ENCODE peak calls at places on chromosome 19, in four cellular contexts. I is stomach, G is upper lobe of left lung, U is spleen. M is an unnamed sample.

GRCh38 chr19:39173502-39173991 is 23.2 kb upstream of the NCCRP1 start:
- DNase-seq in I (no peak), G (no peak), U (no peak), M (no peak)

GRCh38 chr19:19613456-19613855 is 5.0 kb downstream of the PBX4 start:
- DNase-seq in U (no peak), I (no peak), G (no peak), M (no peak)

GRCh38 chr19:35318679-35319448 is 10.1 kb upstream of the CD22 start:
- DNase-seq in G (peak), I (peak), U (peak), M (no peak)

GRCh38 chr19:50266896-50267295 is 62.3 kb downstream of the KCNC3 start:
- DNase-seq in G (no peak), U (no peak), I (peak), M (peak)

GRCh38 chr19:437027-437426 is 23.8 kb downstream of the SHC2 start:
- DNase-seq in G (no peak), I (no peak), U (no peak), M (no peak)

GRCh38 chr19:29945433-29945832 is 3.4 kb downstream of the URI1 start:
- DNase-seq in U (no peak), I (no peak), G (no peak), M (no peak)

GRCh38 chr19:35119578-35119977 is 4.0 kb downstream of the FXYD3 start:
- DNase-seq in I (no peak), G (no peak), U (no peak), M (no peak)

GRCh38 chr19:41909706-41910105 is 18.5 kb downstream of the ERFL start:
- DNase-seq in U (no peak), G (no peak), I (no peak), M (no peak)

GRCh38 chr19:730382-730668 is 20.6 kb upstream of the MISP start:
- DNase-seq in U (no peak), G (no peak), I (no peak), M (no peak)

GRCh38 chr19:39475748-39476147 is 4.9 kb upstream of the TIMM50 start:
- DNase-seq in U (no peak), G (no peak), I (no peak), M (no peak)

GRCh38 chr19:50189326-50189725 is 14.1 kb upstream of the MYH14 start:
- DNase-seq in I (no peak), U (no peak), G (no peak), M (no peak)

GRCh38 chr19:38676023-38676877 is 28.8 kb downstream of the ACTN4 start:
- DNase-seq in G (no peak), U (peak), I (no peak), M (no peak)

GRCh38 chr19:4232614-4233281 is 3.4 kb downstream of the EBI3 start:
- DNase-seq in G (no peak), I (no peak), U (no peak), M (no peak)

GRCh38 chr19:49758292-49758691 is 4.8 kb downstream of the TSKS start:
- DNase-seq in I (no peak), G (no peak), U (no peak), M (no peak)

GRCh38 chr19:19444694-19445155 is 39.2 kb downstream of the GATAD2A start:
- DNase-seq in G (peak), U (no peak), I (peak), M (no peak)

GRCh38 chr19:52724701-52725514 is 9.9 kb downstream of the ZNF611 start:
- DNase-seq in U (no peak), G (no peak), I (no peak), M (no peak)

GRCh38 chr19:40420766-40421467 is 4.9 kb downstream of the SERTAD1 start:
- DNase-seq in I (peak), U (peak), G (peak), M (peak)

GRCh38 chr19:50658438-50659317 is 9.4 kb downstream of the C19orf81 start:
- DNase-seq in U (peak), I (peak), G (peak), M (peak)

GRCh38 chr19:10364644-10365043 is 15.7 kb downstream of the TYK2 start:
- DNase-seq in I (no peak), G (no peak), U (no peak), M (no peak)

GRCh38 chr19:10363789-10364281 is 16.5 kb downstream of the TYK2 start:
- DNase-seq in U (no peak), I (no peak), G (no peak), M (no peak)

GRCh38 chr19:10365518-10365917 is 14.9 kb downstream of the TYK2 start:
- DNase-seq in U (no peak), G (no peak), I (no peak), M (no peak)

GRCh38 chr19:10372698-10373097 is 7.7 kb downstream of the TYK2 start:
- DNase-seq in U (no peak), G (peak), I (no peak), M (no peak)

DNA sequence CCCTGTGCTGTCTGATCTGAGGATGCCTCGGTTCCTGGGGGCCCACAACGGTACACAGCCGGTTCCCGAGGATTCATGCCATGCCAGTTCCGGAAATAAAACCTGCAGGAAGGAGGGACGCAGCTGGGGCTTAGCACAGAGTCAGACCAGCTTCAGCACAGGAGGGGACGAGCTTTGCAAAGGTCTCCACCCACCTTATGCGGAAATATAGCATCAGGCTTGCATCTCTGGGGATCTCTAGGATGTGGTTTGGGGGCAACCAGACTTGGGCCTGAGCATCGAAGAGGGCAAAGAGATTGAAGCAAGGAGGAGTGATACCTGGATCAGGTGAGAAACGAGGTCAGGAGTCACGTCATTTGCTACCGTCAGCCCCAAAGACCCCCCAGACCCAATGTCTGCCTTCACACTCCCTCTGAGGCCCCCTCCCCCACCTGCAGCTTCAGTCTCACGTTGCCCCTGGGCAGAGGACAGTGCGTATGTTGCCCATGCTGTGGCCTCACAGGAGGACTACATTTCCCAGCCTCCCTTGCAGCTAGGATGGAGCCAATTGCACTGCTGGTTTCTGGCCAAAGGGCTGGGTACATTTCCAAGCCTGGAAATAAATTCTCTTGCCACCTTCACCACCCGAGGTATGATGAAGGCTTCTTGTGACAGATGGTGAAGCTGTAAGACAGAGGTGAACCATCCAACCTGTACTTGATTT is 12.1 kb downstream of the TYK2 start:
- DNase-seq in G (no peak), U (no peak), I (no peak), M (peak)
- TF ChIP-seq POLR2AphosphoS5 in G (no peak), U (no peak), I (no peak), M (no peak)

DNA sequence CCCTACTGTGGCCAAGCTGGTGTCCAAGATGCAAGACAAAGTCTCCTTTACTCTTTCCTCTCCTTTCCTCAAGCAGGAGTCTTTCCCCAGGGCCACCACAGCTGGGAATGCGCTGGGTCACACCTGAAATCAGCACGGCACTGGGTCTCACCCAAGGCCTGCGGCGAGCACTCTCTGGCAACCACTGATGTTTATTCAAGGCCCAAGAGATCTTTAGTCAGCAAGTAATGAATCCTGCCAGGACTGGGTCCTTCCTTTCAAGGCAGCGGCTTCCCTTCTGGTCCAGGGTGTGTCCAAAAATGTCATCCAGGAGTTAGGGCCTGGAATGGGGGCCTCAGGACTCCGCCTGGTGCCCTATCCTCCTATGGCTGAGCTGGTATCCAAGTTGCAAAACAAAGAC is 24.1 kb downstream of the BLOC1S3 start:
- DNase-seq in G (peak), U (no peak), I (peak), M (no peak)
- TF ChIP-seq POLR2AphosphoS5 in G (no peak), U (no peak), I (no peak), M (no peak)

DNA sequence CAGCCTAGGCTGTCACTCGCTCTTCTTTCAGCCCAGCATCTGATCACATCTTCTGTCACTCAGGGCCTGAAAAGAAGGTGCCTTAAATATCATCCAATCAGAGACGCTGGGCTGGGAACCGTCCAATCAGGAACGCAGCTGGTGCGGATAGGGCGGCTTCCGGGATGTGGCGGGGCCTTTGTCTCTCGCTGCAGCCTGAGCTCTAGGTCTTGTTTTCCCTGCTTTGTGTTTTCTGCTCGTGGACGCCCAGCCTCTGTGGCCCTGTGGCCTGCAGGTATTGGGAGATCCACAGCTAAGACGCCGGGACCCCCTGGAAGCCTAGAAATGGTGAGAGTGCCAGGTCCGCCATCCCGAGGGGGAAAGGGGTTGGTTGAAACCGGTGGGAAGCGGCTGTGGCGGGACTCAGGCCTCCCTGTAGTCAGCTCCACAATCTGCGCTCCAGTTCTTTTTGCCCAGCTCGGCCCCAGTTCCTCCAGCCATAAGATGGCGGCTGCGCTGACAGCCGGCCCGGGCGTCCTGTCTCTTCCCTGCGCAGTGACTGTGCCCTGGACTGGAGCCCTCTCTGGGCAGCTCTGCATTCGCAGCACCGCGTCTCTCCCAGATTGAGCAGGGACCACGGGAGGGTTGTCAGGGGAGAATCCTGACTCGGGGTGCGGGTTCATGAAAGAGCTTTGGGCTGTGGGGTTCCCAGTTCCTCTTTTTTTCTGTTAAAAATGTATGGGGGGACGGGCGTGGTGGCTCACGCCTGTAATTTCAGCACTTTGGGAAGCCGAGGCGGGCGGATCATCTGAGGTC is at the start of gene ZNF85:
- DNase-seq in I (peak), U (peak), G (peak), M (peak)
- TF ChIP-seq POLR2AphosphoS5 in I (peak), U (peak), G (no peak), M (peak)

GRCh38 chr19:1907563-1908363 is 2.6 kb downstream of the ADAT3 start:
- DNase-seq in G (peak), U (no peak), I (peak), M (no peak)
- TF ChIP-seq POLR2AphosphoS5 in G (no peak), U (no peak), I (peak), M (no peak)

DNA sequence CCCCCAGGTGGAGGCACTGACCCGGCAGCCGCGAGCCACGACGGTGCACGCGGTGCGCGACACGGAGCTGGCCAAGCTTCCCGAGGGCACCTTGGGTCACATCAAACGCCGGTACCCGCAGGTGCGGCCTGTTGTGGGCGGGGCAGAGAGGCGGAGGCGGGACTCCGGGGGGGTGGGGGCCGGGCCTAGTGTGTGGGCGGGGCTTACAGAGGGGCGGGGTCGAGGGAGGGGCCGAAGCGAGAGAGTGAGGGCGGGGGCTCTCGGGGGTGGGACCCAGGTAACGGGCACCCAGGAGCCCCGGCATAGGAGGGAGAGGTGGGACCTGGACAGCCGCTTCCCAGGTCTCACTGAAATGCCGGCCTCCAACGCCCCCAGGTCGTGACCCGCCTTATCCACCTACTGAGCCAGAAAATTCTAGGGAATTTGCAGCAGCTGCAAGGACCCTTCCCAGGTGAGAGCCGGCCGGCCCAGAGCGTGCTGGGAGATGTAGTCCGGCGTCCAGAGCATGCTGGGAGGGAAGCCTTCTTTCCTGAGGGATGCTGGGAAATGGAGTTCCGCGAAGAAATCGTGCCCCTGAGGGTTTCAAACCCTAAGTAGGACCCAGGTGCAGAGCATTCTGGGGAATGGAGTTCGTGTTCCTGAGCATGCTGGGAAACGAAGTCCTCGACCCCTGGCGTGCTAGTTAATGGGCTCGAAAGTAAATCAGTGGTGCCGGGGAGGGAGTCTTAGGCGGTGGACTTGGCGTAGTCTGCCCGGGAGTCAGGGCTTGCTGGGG is 15.7 kb downstream of the PNPLA6 start:
- DNase-seq in U (no peak), G (peak), I (peak), M (peak)
- TF ChIP-seq POLR2AphosphoS5 in U (peak), G (no peak), I (peak), M (peak)

GRCh38 chr19:13095934-13096890 is 6.4 kb downstream of the LYL1 start:
- DNase-seq in G (peak), I (no peak), U (peak), M (peak)
- TF ChIP-seq POLR2AphosphoS5 in G (no peak), I (no peak), U (peak), M (no peak)

DNA sequence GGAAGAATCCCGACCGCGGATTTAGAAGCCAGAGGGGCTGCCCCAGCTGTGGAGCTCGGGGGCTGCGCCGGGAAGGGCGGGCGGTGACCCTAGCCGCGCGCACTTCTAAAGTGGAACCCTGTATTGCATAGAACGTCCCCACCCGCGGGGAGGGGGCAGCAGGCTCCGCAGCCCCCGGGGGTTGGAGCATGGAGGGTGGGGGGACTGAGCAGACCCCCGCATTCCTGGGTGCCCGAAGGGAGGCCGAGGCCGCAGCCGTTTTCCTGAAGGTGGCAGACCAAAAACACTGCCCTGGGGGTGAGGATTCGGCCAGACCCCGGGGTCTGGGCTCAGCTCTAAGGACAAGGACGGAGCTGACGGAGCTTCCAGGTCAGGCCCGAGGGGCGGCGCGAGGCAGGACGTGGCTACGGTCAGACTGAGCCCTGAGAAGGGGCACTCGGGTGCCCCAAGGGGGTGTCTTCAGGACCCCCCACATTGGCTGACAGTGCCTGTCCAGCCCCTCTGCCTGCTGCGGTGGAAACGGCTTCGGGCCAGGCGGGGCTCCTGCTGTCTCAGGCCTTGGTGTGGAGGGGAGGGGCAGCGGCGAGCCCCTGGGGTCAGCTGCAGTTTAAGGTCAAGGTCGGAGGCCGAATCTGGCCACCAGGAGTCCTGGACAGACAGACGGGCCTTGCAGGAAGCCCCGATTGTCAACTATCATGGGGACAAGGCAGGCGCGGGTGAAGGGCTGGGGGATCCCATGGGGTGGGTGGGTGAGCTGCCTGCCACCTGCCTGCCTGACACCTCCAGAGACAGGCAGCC is 12.6 kb downstream of the MKNK2 start:
- DNase-seq in I (no peak), G (peak), U (peak), M (no peak)
- TF ChIP-seq POLR2AphosphoS5 in I (no peak), G (no peak), U (peak), M (no peak)

DNA sequence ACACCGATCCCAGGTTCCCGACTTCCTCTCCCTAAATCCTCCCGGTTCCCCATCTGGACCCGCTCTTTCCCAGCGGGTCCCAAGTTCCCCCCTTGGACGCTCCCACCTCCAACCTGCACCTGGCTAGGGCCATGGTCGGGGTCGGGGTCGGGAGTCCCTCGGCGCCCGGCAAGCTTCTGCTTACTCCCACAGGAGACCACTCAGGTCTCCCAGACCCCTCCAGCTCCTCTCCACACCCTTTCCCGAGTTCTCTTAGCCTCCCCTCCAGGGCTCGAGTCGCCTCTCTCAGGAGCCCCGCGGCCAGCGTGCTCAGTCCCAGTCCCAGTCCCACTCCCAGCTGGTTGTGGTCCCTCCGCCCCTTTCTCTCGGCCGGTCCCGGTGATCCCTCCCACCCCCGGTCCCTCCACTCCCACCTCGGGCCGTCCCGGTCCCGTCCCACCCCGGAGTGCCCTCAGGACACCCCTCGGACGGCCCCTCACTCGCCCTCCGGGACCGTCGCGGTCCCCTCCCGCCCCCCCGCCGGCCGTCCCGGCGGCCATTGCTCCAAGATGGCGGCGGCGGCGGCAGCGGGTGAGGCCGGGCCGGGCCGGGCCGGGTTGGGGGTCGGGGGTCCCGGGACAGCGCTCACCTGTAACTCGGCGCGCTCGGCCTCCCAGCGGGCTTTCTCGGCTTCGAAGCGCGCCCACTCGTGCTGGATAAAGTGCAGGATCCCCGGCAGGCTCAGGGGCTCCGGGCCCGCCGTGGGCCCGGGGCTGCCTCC is at the start of gene FKRP:
- DNase-seq in I (peak), G (no peak), U (peak), M (peak)
- TF ChIP-seq POLR2AphosphoS5 in I (no peak), G (no peak), U (no peak), M (peak)